ENCODE peak calls at places on chromosomes 16 and 17, in seven cellular contexts. H is neural progenitor cell, W is thoracic aorta, X is pancreas, K is psoas muscle, N is neuronal stem cell, G is astrocyte. S is an unnamed sample. For H3K4me1, the result is how much of the 10 kb centered on the place peaks cover.

GRCh38 chr16:58640949-58641348 is 11.3 kb upstream of the CNOT1 start:
- DNase-seq in G (no peak), N (no peak), W (no peak), X (no peak), K (no peak), H (no peak), S (no peak)

GRCh38 chr17:4110152-4110551 is 32.7 kb downstream of the ZZEF1 start:
- DNase-seq in N (no peak), K (no peak), W (no peak), G (peak), H (no peak), X (no peak), S (no peak)

GRCh38 chr17:33647976-33648375 is 354.9 kb upstream of the ASIC2 start:
- DNase-seq in W (no peak), N (peak), X (no peak), G (no peak), K (no peak), H (peak), S (no peak)

GRCh38 chr16:17828012-17828411 is 357.3 kb upstream of the XYLT1 start:
- DNase-seq in K (no peak), N (no peak), X (no peak), H (no peak), W (no peak), G (peak), S (no peak)

GRCh38 chr17:59149051-59149450 is 5.9 kb downstream of the SKA2 start:
- DNase-seq in W (no peak), H (no peak), N (no peak), X (no peak), K (no peak), G (no peak), S (no peak)

GRCh38 chr17:77741109-77741508 is 217.4 kb upstream of the TNRC6C start:
- DNase-seq in H (no peak), W (no peak), N (no peak), G (no peak), K (no peak), X (no peak), S (no peak)

GRCh38 chr16:51152691-51153261 is 1.7 kb upstream of the SALL1 start:
- DNase-seq in N (no peak), K (no peak), H (no peak), X (no peak), W (no peak), G (peak), S (no peak)

GRCh38 chr17:64063766-64064224 is 43.4 kb upstream of the ICAM2 start:
- DNase-seq in H (peak), N (peak), G (no peak), W (no peak), X (peak), K (peak), S (no peak)

GRCh38 chr17:71855000-71855399 is 265.8 kb upstream of the SOX9 start:
- DNase-seq in H (peak), W (no peak), G (no peak), N (no peak), K (no peak), X (no peak), S (no peak)

GRCh38 chr16:23317751-23318150 is 15.6 kb downstream of the SCNN1B start:
- DNase-seq in K (no peak), W (no peak), X (no peak), N (no peak), H (no peak), G (no peak), S (no peak)

GRCh38 chr17:80058311-80058955 is 22.0 kb downstream of the CCDC40 start:
- DNase-seq in W (no peak), G (no peak), N (no peak), X (no peak), H (no peak), K (no peak), S (no peak)

GRCh38 chr17:72978593-72979218 is 113.8 kb downstream of the SLC39A11 start:
- DNase-seq in K (no peak), G (no peak), N (no peak), W (no peak), H (no peak), X (no peak), S (no peak)

GRCh38 chr16:77585379-77585778 is 136.9 kb upstream of the NUDT7 start:
- DNase-seq in W (no peak), H (no peak), X (no peak), K (no peak), N (no peak), G (peak), S (no peak)

GRCh38 chr16:67482260-67482924 is 955 bp downstream of the AGRP start:
- DNase-seq in W (no peak), K (no peak), G (no peak), H (no peak), X (no peak), N (no peak), S (no peak)

GRCh38 chr16:48231675-48232214 is 12.4 kb upstream of the LONP2 start:
- DNase-seq in K (no peak), H (peak), W (no peak), G (peak), X (peak), N (peak), S (no peak)

GRCh38 chr16:79685871-79686270 is 85.3 kb upstream of the MAF start:
- DNase-seq in G (no peak), N (no peak), H (no peak), X (no peak), K (no peak), W (no peak), S (no peak)

GRCh38 chr16:17345043-17345442 is 125.7 kb downstream of the XYLT1 start:
- DNase-seq in K (peak), W (no peak), X (no peak), H (no peak), N (no peak), G (peak), S (no peak)

GRCh38 chr17:46159686-46160085 is 33.5 kb downstream of the KANSL1 start:
- DNase-seq in W (no peak), N (no peak), H (no peak), G (peak), X (no peak), K (no peak), S (no peak)

GRCh38 chr16:86508028-86508946 is 2.0 kb upstream of the FOXF1 start:
- DNase-seq in N (peak), X (no peak), H (peak), K (no peak), G (no peak), W (no peak), S (no peak)

GRCh38 chr17:77385750-77386501 is 245.2 kb downstream of the SEC14L1 start:
- DNase-seq in W (no peak), N (no peak), K (peak), G (no peak), X (no peak), H (no peak), S (no peak)

GRCh38 chr16:27474921-27475320 is 72.9 kb downstream of the IL21R start:
- DNase-seq in H (no peak), N (no peak), K (no peak), G (no peak), W (no peak), X (no peak), S (no peak)

GRCh38 chr17:57911834-57912673 is 43.2 kb downstream of the CUEDC1 start:
- DNase-seq in W (peak), G (peak), K (peak), H (peak), X (peak), N (peak), S (no peak)

GRCh38 chr17:74453665-74454196 is 12.7 kb upstream of the CD300A start:
- DNase-seq in K (no peak), H (peak), X (peak), N (no peak), G (no peak), W (no peak), S (no peak)

GRCh38 chr16:25838724-25839186 is 147.0 kb downstream of the HS3ST4 start:
- DNase-seq in X (peak), H (peak), G (peak), W (no peak), K (no peak), N (peak), S (no peak)

GRCh38 chr17:72151565-72152391 is 31.0 kb downstream of the SOX9 start:
- DNase-seq in X (peak), K (peak), N (peak), G (peak), W (no peak), H (peak), S (no peak)

GRCh38 chr17:55727920-55728319 is 5.3 kb upstream of the TMEM100 start:
- DNase-seq in X (no peak), H (no peak), G (peak), W (no peak), K (no peak), N (no peak), S (no peak)

GRCh38 chr16:59412275-59412841 is 678.2 kb upstream of the GOT2 start:
- DNase-seq in K (no peak), W (no peak), H (peak), X (no peak), G (peak), N (peak), S (no peak)

GRCh38 chr17:77802333-77802615 is 156.2 kb upstream of the TNRC6C start:
- DNase-seq in W (no peak), K (no peak), N (no peak), H (no peak), X (no peak), G (no peak), S (no peak)

GRCh38 chr17:48997827-48998556 is 807 bp downstream of the IGF2BP1 start:
- DNase-seq in K (no peak), X (no peak), W (no peak), G (no peak), N (no peak), H (peak), S (no peak)

GRCh38 chr16:54280751-54281150 is 5.8 kb downstream of the IRX3 start:
- DNase-seq in K (no peak), H (no peak), G (no peak), W (no peak), N (no peak), X (no peak), S (no peak)

GRCh38 chr16:64121473-64121872 is 1000.4 kb downstream of the CDH11 start:
- DNase-seq in H (no peak), W (no peak), N (no peak), G (peak), X (no peak), K (no peak), S (no peak)

GRCh38 chr17:6671431-6671830 is 19.9 kb downstream of the C17orf100 start:
- DNase-seq in X (no peak), G (no peak), W (no peak), H (no peak), K (no peak), N (no peak), S (no peak)

GRCh38 chr17:44558349-44559287 is 1.3 kb downstream of the FZD2 start:
- DNase-seq in K (no peak), X (no peak), H (peak), G (no peak), N (no peak), W (no peak), S (no peak)

GRCh38 chr16:66304961-66305360 is 61.5 kb upstream of the CDH5 start:
- DNase-seq in W (no peak), N (no peak), X (no peak), H (no peak), K (no peak), G (no peak), S (no peak)

DNA sequence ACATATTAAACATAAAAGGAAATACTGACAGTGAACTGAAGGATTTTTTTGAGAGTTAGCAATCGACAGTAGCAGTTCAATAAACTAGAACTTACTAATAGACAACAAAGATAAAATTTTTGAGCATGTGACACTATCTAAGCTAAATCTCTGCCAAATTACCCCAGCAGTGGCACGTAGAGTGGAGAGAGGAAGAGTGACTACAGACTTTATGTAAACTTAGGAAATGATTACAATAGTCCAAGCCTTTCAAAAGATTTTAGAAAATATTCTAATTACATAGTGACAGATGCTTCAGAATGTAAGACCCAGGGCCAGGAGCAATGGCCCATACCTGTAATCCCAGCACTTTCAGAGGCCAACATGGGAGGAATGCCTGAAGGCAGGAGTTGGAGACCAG is 52.4 kb downstream of the CFDP1 start:
- DNase-seq in N (no peak), W (no peak), X (no peak), K (no peak), G (no peak), H (no peak), S (no peak)
- H3K27ac ChIP-seq in N (no peak), W (no peak), X (no peak), K (no peak), G (no peak), H (no peak), S (no peak)

DNA sequence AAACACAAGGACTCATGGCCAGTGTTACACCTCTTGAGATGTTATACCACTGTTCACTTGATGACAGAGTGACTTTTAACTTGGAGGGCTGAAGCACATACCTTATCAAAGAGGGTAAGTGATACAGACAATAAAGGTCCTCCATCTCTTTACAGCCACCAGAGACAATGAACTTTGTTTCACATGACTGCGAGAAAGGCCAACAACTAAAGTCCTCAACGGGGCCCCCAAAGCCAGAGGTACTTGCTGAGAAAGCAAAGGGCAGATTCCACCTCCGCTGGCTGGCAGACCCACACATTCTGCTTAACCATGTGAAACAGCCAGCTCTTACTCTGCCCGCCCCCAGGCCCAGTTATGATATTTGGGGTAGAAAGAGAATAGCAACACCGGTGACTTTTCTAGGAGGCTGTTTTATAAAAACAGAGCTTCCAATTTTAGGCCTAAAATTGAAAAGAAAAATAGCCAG is 21.4 kb downstream of the DCUN1D3 start:
- DNase-seq in G (no peak), H (no peak), K (no peak), X (no peak), N (no peak), W (no peak), S (no peak)
- H3K4me1 ChIP-seq in G (under half), H (under half), K (under half), X (under half), N (under half), W (half or more), S (under half)

GRCh38 chr16:568401-569258 is 1.1 kb upstream of the PIGQ start:
- DNase-seq in K (no peak), G (no peak), W (no peak), X (no peak), N (no peak), H (no peak), S (no peak)
- H3K27ac ChIP-seq in K (no peak), G (peak), W (peak), X (no peak), N (no peak), H (no peak), S (peak)

GRCh38 chr17:50098583-50098982 is 3.4 kb downstream of the PDK2 start:
- DNase-seq in K (no peak), H (no peak), G (no peak), N (no peak), W (no peak), X (no peak), S (no peak)

GRCh38 chr17:50096758-50097157 is 1.6 kb downstream of the PDK2 start:
- DNase-seq in H (no peak), G (no peak), K (no peak), W (no peak), N (no peak), X (no peak), S (no peak)

GRCh38 chr17:50099003-50099402 is 3.9 kb downstream of the PDK2 start:
- DNase-seq in G (no peak), K (no peak), N (no peak), X (peak), H (no peak), W (no peak), S (no peak)

GRCh38 chr17:50097455-50097854 is 2.3 kb downstream of the PDK2 start:
- DNase-seq in N (no peak), G (no peak), W (no peak), X (no peak), K (no peak), H (no peak), S (no peak)

DNA sequence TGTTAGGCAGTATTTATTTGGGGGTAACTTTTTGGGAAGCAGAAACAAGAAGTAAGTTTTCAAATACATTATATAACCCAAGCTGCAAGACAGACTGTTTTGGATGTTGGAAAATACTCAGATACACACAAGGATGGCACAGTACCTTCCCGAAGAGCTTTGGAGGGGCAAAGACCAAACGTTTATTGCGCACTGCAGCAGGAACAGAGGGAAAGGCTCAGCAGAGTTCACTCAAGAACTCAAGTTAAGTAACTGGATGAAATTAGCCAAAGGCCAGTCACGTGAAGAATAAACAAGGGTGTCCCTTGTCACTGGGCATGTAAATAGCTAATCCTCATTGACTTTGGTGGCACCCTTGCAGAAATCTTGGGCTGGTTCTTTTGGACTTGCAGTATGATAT is 2.8 kb downstream of the PDK2 start:
- DNase-seq in G (no peak), N (no peak), H (no peak), K (no peak), X (no peak), W (no peak), S (no peak)
- H3K4me1 ChIP-seq in G (under half), N (under half), H (under half), K (half or more), X (under half), W (half or more), S (under half)

S was measured in esophagus squamous epithelium.